ENCODE peak calls at places on chromosomes 3 and 15, in seven cellular contexts. B, H, C, Y, U, N and R are unnamed samples.

GRCh38 chr3:55826731-55827496 is 339.8 kb upstream of the WNT5A start:
- DNase-seq in N (no peak), B (no peak), Y (no peak), U (peak; percentile 33), C (no peak), H (no peak), R (no peak)

GRCh38 chr3:192869131-192870027 is 48.3 kb downstream of the MB21D2 start:
- DNase-seq in U (peak; percentile 67), B (no peak), Y (no peak), C (no peak), H (peak; percentile 51), N (peak; percentile 25), R (no peak)

GRCh38 chr15:31302029-31302657 is 24.5 kb upstream of the KLF13 start:
- DNase-seq in B (no peak), H (no peak), C (peak; percentile 81), N (no peak), Y (no peak), U (no peak), R (no peak)

GRCh38 chr15:45715528-45715927 is 80.7 kb downstream of the SQOR start:
- DNase-seq in B (no peak), U (peak; percentile 32), N (no peak), H (no peak), Y (no peak), C (no peak), R (no peak)

GRCh38 chr3:4323246-4324027 is 20.3 kb downstream of the SETMAR start:
- DNase-seq in C (no peak), Y (no peak), B (no peak), H (no peak), U (no peak), N (no peak), R (no peak)

GRCh38 chr15:67108122-67108871 is 42.9 kb downstream of the SMAD3 start:
- DNase-seq in N (no peak), Y (no peak), C (no peak), B (no peak), U (no peak), H (peak; percentile 15), R (no peak)

GRCh38 chr15:57751177-57751800 is 44.8 kb downstream of the POLR2M start:
- DNase-seq in H (no peak), B (peak; percentile 29), U (peak; percentile 40), N (no peak), C (peak; percentile 25), Y (no peak), R (no peak)

GRCh38 chr3:195847061-195847950 is 35.6 kb upstream of the MUC4 start:
- DNase-seq in B (peak; percentile 17), C (no peak), N (no peak), H (no peak), Y (peak; percentile 45), U (peak; percentile 26), R (peak; percentile 39)

GRCh38 chr3:196623350-196623749 is 16.1 kb upstream of the NRROS start:
- DNase-seq in B (no peak), U (no peak), N (no peak), C (no peak), H (peak; percentile 42), Y (no peak), R (no peak)

GRCh38 chr3:117473981-117474563 is 764.5 kb downstream of the TUSC7 start:
- DNase-seq in C (no peak), B (no peak), N (no peak), U (no peak), H (no peak), Y (no peak), R (peak; percentile 38)

GRCh38 chr3:50542177-50543034 is 25.1 kb downstream of the C3orf18 start:
- DNase-seq in B (peak; percentile 90), U (peak; percentile 52), C (peak; percentile 93), Y (peak; percentile 75), N (peak; percentile 72), H (peak; percentile 51), R (peak; percentile 84)

GRCh38 chr3:18444597-18445420 is 19.7 kb upstream of the SATB1 start:
- DNase-seq in C (peak; percentile 91), N (peak; percentile 66), Y (peak; percentile 77), U (peak; percentile 40), B (peak; percentile 65), H (peak; percentile 55), R (peak; percentile 76)

GRCh38 chr15:68230157-68231100 is 901 bp upstream of the CLN6 start:
- DNase-seq in Y (peak; percentile 30), U (peak; percentile 10), H (no peak), C (peak; percentile 88), B (no peak), N (no peak), R (peak; percentile 26)

GRCh38 chr3:131728898-131729297 is 226.1 kb upstream of the MRPL3 start:
- DNase-seq in C (no peak), U (no peak), H (no peak), N (no peak), Y (no peak), B (no peak), R (no peak)

GRCh38 chr3:160210799-160211221 is 14.4 kb upstream of the C3orf80 start:
- DNase-seq in C (no peak), B (no peak), Y (no peak), N (no peak), H (no peak), U (peak; percentile 73), R (no peak)

GRCh38 chr15:38888701-38889154 is 324.1 kb upstream of the RASGRP1 start:
- DNase-seq in Y (no peak), C (no peak), N (no peak), H (no peak), B (no peak), U (no peak), R (no peak)

GRCh38 chr3:20323307-20323927 is 137.4 kb upstream of the SGO1 start:
- DNase-seq in Y (no peak), B (no peak), H (no peak), N (no peak), C (no peak), U (no peak), R (peak; percentile 52)

GRCh38 chr3:161403251-161403650 is 31.9 kb upstream of the SPTSSB start:
- DNase-seq in N (no peak), U (no peak), C (no peak), B (no peak), Y (no peak), H (no peak), R (no peak)

DNA sequence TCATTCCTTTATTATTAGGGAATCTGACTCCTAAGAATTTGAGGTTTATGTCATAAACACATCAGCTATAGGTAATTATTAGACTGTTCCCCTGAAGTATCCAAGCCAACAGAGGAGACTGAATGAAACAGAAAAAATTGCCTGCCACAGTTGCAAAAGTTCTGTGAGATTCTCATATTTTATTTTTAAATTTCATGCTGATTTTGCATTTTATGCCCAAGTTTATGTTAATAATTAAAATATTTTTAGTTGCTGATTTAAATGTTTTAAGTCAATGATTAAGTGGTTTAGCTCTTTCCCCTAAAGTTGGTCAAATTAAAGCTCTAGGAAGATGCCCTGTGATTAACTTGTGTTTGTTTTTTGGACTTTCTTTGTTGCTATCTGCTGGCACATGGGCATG is 10.2 kb downstream of the SENP8 start:
- DNase-seq in H (no peak), C (no peak), N (no peak), U (no peak), Y (no peak), B (no peak), R (no peak)
- TF ChIP-seq CTCF in H (no peak), C (no peak), N (no peak), U (no peak), Y (no peak), B (no peak), R (no peak)

GRCh38 chr15:89402406-89402805 is 67.8 kb upstream of the POLG start:
- DNase-seq in Y (no peak), U (no peak), N (no peak), H (no peak), B (no peak), C (no peak), R (no peak)

GRCh38 chr15:89399390-89400120 is 64.9 kb upstream of the POLG start:
- DNase-seq in B (peak; percentile 90), C (no peak), N (no peak), Y (peak; percentile 21), U (no peak), H (no peak), R (no peak)

GRCh38 chr15:89400121-89400996 is 65.7 kb upstream of the POLG start:
- DNase-seq in H (no peak), B (peak; percentile 58), N (no peak), Y (no peak), C (no peak), U (no peak), R (no peak)

GRCh38 chr15:89400997-89401590 is 66.5 kb upstream of the POLG start:
- DNase-seq in B (no peak), H (no peak), Y (no peak), N (no peak), U (no peak), C (no peak), R (no peak)

GRCh38 chr15:89401636-89402252 is 67.1 kb upstream of the POLG start:
- DNase-seq in Y (no peak), U (peak; percentile 85), C (no peak), H (no peak), N (no peak), B (peak; percentile 68), R (no peak)
- H3K4me3 ChIP-seq in Y (no peak overlapping the region), U (peak overlapping the region; percentile 33), C (no peak overlapping the region), H (no peak overlapping the region), N (no peak overlapping the region), B (no peak overlapping the region), R (no peak overlapping the region)

DNA sequence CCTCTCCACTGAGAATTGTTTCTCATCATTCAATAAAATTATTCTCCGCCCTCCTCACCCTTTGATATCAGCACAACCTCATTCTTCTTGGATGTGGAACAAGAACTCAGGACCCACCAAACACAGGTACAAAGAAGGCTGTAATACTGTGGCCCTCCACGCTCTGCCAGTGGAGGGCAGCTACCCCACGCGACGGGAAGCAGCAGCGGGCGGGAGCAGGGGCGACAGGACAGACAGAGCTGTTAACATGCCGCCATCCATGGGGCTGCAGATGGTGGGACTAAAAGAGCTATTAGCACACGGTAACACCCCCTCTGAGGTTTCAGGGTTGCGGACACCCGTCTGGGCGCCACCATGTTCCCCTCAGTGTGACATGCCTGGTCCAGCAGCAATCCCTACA is 37.5 kb downstream of the EMC4 start:
- DNase-seq in B (no peak), H (no peak), U (no peak), N (no peak), C (no peak), Y (no peak), R (no peak)
- TF ChIP-seq POLR2A in B (no peak), H (no peak), U (no peak), N (no peak), C (no peak), Y (no peak), R (no peak)

DNA sequence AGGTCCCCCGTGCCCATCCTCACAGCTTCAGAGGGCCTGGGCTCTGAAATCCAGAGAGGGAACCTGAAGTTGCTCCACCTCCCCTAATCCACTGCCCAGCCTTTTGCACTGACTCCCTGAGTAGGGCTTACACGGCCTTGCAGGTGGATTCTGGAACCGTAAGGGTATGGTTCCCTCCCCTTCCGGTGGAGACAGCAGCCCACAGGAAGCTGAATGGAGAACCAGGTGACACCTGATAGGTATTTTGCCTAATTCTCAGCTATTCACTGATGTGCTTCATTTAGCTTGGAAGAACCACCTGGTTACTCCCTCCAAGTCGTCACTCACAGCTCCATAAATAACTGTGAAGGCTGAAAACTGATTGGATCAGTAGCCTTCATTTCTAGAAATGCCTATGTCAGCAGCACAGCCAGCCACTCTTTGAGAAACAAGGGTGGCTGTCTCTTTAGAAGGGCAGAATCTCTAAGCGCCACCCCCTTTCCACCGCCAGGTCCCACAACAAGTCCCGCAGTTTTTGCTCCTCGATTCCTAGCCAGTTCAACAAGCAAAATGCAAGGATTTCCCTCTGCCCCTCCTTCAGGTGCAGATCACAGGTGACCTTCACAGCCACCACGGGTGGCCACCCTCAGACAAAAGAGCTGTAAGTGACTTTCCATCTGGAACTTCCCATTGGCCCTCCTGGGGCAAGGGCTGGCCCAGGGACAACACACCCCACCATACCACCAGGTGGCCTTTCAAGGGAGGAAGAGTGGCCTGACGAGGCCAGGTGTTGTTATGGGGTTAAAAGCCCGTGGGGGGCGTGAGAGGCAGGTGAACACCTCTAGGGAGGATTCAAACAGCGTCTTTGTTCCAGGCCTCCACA is 112.9 kb downstream of the SEC22A start:
- DNase-seq in C (no peak), B (no peak), Y (no peak), H (no peak), N (no peak), U (no peak), R (no peak)
- TF ChIP-seq CTCF in C (no peak), B (no peak), Y (no peak), H (no peak), N (no peak), U (no peak), R (no peak)